ENCODE peak calls at places on chromosomes 12 and 14, in ten cellular contexts. C, F, T, B, O, A, N, H, V and E are unnamed samples.

GRCh38 chr12:89568484-89568883 is 42.6 kb upstream of the POC1B start:
- DNase-seq in C (no peak), F (no peak), T (no peak), B (no peak), O (no peak), A (no peak), N (no peak), H (no peak), V (no peak), E (no peak)

GRCh38 chr14:75254381-75254821 is 24.2 kb upstream of the FOS start:
- DNase-seq in C (no peak), F (no peak), T (no peak), B (no peak), O (no peak), A (no peak), N (peak), H (no peak), V (no peak), E (no peak)

GRCh38 chr12:96487634-96488033 is 1.7 kb upstream of the CFAP54 start:
- DNase-seq in C (no peak), F (no peak), T (no peak), B (no peak), O (no peak), A (no peak), N (no peak), H (no peak), V (no peak), E (no peak)

GRCh38 chr14:104885031-104885972 is 20.2 kb downstream of the CEP170B start:
- DNase-seq in C (no peak), F (no peak), T (no peak), B (no peak), O (peak), A (no peak), N (no peak), H (no peak), V (peak), E (no peak)

GRCh38 chr12:57726151-57726883 is 12.2 kb downstream of the AGAP2 start:
- DNase-seq in C (peak), F (no peak), T (peak), B (peak), O (peak), A (peak), N (peak), H (peak), V (peak), E (peak)

GRCh38 chr14:72665259-72665658 is 228.6 kb downstream of the DPF3 start:
- DNase-seq in C (peak), F (no peak), T (no peak), B (peak), O (no peak), A (peak), N (no peak), H (peak), V (no peak), E (peak)

GRCh38 chr14:99256483-99256874 is 15.5 kb downstream of the BCL11B start:
- DNase-seq in C (no peak), F (no peak), T (no peak), B (no peak), O (no peak), A (no peak), N (no peak), H (no peak), V (no peak), E (no peak)

GRCh38 chr12:126915309-126915708 is 1351.7 kb upstream of the TMEM132C start:
- DNase-seq in C (no peak), F (no peak), T (no peak), B (no peak), O (no peak), A (no peak), N (no peak), H (no peak), V (no peak), E (no peak)

GRCh38 chr12:48788522-48788851 is 402 bp downstream of the ADCY6 start:
- DNase-seq in C (no peak), F (no peak), T (no peak), B (no peak), O (no peak), A (no peak), N (no peak), H (no peak), V (no peak), E (no peak)

GRCh38 chr14:20855652-20856291 is 35.4 kb upstream of the RNASE3 start:
- DNase-seq in C (peak), F (peak), T (peak), B (peak), O (no peak), A (peak), N (peak), H (peak), V (peak), E (no peak)

GRCh38 chr14:94773682-94774211 is 3.8 kb upstream of the GSC start:
- DNase-seq in C (no peak), F (no peak), T (peak), B (no peak), O (no peak), A (no peak), N (no peak), H (no peak), V (no peak), E (no peak)

GRCh38 chr12:91877022-91877421 is 268.6 kb downstream of the BTG1 start:
- DNase-seq in C (peak), F (no peak), T (no peak), B (peak), O (no peak), A (no peak), N (peak), H (peak), V (no peak), E (no peak)

GRCh38 chr14:53619625-53620324 is 336.9 kb downstream of the BMP4 start:
- DNase-seq in C (peak), F (no peak), T (no peak), B (peak), O (no peak), A (no peak), N (no peak), H (peak), V (no peak), E (peak)

GRCh38 chr12:47818701-47819543 is 781 bp downstream of the HDAC7 start:
- DNase-seq in C (no peak), F (no peak), T (peak), B (no peak), O (peak), A (peak), N (peak), H (no peak), V (peak), E (no peak)

GRCh38 chr14:55116246-55117030 is 12.6 kb upstream of the LGALS3 start:
- DNase-seq in C (no peak), F (no peak), T (no peak), B (no peak), O (no peak), A (no peak), N (peak), H (no peak), V (no peak), E (no peak)

GRCh38 chr14:90558041-90558982 is 161.5 kb downstream of the CALM1 start:
- DNase-seq in C (no peak), F (no peak), T (no peak), B (no peak), O (peak), A (no peak), N (no peak), H (no peak), V (no peak), E (no peak)

GRCh38 chr14:95237121-95237876 is 80.0 kb upstream of the DICER1 start:
- DNase-seq in C (no peak), F (no peak), T (no peak), B (no peak), O (no peak), A (no peak), N (peak), H (no peak), V (no peak), E (no peak)

GRCh38 chr12:79423560-79423959 is 267.2 kb downstream of the PAWR start:
- DNase-seq in C (no peak), F (no peak), T (no peak), B (no peak), O (no peak), A (no peak), N (no peak), H (no peak), V (no peak), E (no peak)

GRCh38 chr14:63493246-63493645 is 49.9 kb downstream of the PPP2R5E start:
- DNase-seq in C (peak), F (no peak), T (no peak), B (peak), O (no peak), A (no peak), N (no peak), H (peak), V (no peak), E (no peak)

GRCh38 chr12:64569923-64570595 is 40.2 kb upstream of the RASSF3 start:
- DNase-seq in C (no peak), F (no peak), T (no peak), B (no peak), O (no peak), A (no peak), N (no peak), H (peak), V (no peak), E (no peak)

GRCh38 chr12:104498211-104498801 is 41.6 kb downstream of the CHST11 start:
- DNase-seq in C (no peak), F (no peak), T (no peak), B (peak), O (no peak), A (no peak), N (no peak), H (no peak), V (no peak), E (no peak)

GRCh38 chr12:33012226-33012625 is 115.6 kb upstream of the PKP2 start:
- DNase-seq in C (no peak), F (no peak), T (no peak), B (no peak), O (no peak), A (no peak), N (no peak), H (no peak), V (no peak), E (no peak)
- H3K27ac ChIP-seq in C (no peak), F (no peak), T (no peak), B (no peak), O (no peak), A (no peak), N (no peak), H (no peak), V (no peak), E (no peak)

DNA sequence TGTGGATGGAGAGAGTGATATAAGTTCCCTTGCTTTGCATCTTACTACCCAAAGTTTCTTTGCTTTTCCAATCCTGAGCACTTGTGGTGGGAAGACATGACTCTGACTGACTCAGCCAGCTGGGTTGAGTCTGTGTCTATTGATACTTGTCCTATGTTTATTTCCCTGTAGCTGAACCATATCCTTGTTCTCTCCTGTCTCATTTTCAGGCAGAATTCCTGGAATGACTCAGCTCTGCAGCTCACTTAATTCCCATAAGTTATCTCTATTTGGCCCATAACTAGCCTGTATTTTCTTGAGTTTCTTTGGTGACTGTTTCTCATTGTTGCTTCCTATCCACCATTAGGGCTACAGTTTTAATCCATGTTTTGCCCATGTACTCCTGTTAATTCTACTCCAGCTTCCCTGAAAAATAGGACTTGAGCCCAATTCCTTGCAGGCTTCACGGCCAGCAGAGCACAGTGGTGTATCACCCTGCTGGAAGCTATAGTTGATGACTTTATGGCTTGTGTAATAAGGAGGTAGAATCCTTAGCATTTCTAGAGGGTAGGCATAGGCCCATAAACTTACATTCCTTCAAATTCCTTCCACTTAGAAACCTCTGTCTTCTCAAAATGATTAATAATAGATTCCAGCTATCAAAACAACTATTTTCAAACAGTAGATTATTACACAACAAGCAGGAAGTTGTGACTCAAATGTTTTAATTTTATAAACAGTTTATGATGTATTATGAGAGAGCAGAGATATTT is 183.1 kb downstream of the TMTC3 start:
- DNase-seq in C (peak), F (no peak), T (no peak), B (peak), O (no peak), A (peak), N (no peak), H (peak), V (no peak), E (peak)
- H3K27ac ChIP-seq in C (peak), F (no peak), T (no peak), B (peak), O (no peak), A (peak), N (peak), H (peak), V (peak), E (peak)

GRCh38 chr12:6375269-6376078 is at the start of gene SCNN1A:
- DNase-seq in C (no peak), F (no peak), T (peak), B (no peak), O (no peak), A (no peak), N (peak), H (no peak), V (peak), E (no peak)
- H3K27ac ChIP-seq in C (peak), F (no peak), T (peak), B (no peak), O (no peak), A (peak), N (peak), H (no peak), V (peak), E (peak)

DNA sequence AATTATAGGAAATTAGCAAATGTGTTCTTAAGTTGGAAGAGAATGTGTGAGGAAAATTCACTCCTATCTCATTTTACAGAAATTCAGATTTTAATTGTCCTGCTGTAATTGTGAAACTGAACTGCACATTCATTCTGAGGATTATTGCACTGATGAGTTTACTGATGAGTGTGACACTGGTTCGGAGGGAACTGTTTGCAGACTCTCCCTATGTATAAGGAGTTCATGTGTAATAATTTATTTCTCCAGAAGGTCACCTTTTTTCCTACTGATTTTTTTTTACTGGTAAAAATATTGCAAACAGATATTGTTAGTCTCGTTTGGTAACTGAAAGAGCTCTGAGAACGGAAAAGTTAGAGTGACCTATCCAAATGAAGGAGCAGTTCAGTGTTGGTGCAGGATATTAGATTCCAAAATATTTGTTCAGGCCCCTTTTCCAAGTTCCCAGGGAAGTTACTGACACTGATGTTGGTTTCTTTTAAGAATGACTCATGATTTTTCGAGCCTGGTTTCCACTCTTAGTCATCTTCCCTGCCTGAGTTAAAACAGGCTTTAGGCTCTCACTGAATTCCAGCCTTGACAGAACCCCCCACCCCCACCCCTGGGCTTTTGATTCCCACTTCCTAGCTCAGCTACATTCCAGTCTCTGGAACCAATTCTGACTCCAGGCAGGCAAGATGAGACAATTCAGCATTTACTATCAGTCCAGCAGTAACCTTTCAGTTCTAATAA is 18.4 kb downstream of the ANO6 start:
- DNase-seq in C (peak), F (no peak), T (peak), B (peak), O (no peak), A (peak), N (no peak), H (peak), V (peak), E (peak)
- H3K27ac ChIP-seq in C (peak), F (peak), T (peak), B (peak), O (peak), A (peak), N (peak), H (peak), V (peak), E (peak)